ENCODE peak calls at places on chromosomes 11 and 22, in six cellular contexts. D, Z, V, N, O and U are unnamed samples. For H3K27me3, the result is how much of the 10 kb centered on the place peaks cover.

GRCh38 chr11:42521994-42522393 is 789.8 kb upstream of the API5 start:
- DNase-seq in V (no peak), D (peak), Z (no peak), N (no peak), O (no peak), U (peak)

GRCh38 chr22:36577019-36577418 is 48.1 kb upstream of the EIF3D start:
- DNase-seq in D (no peak), Z (no peak), O (no peak), N (no peak), V (peak), U (peak)

GRCh38 chr22:30566125-30566524 is 8.3 kb downstream of the GAL3ST1 start:
- DNase-seq in O (no peak), N (no peak), D (no peak), V (no peak), Z (no peak), U (no peak)

GRCh38 chr11:108685419-108686161 is 20.7 kb downstream of the DDX10 start:
- DNase-seq in Z (no peak), O (no peak), N (no peak), V (no peak), D (no peak), U (no peak)

GRCh38 chr11:65868076-65868667 is 4.4 kb downstream of the EFEMP2 start:
- DNase-seq in N (no peak), Z (no peak), O (no peak), V (no peak), D (no peak), U (no peak)

GRCh38 chr22:21694394-21694793 is 28.6 kb downstream of the PPIL2 start:
- DNase-seq in O (no peak), Z (no peak), V (no peak), N (no peak), D (no peak), U (no peak)

GRCh38 chr11:5178046-5178837 is 22.2 kb downstream of the OR51V1 start:
- DNase-seq in D (no peak), O (no peak), Z (no peak), V (no peak), N (no peak), U (no peak)

GRCh38 chr22:35998748-35999147 is 29.9 kb downstream of the RBFOX2 start:
- DNase-seq in N (no peak), V (no peak), D (no peak), Z (no peak), O (no peak), U (no peak)

GRCh38 chr11:110989734-110990133 is 255.8 kb upstream of the POU2AF2 start:
- DNase-seq in O (no peak), D (peak), V (peak), N (no peak), Z (no peak), U (no peak)

GRCh38 chr11:129728571-129728970 is 87.1 kb upstream of the TMEM45B start:
- DNase-seq in O (peak), D (peak), Z (no peak), V (no peak), N (no peak), U (no peak)

GRCh38 chr11:1165256-1166041 is 7.7 kb downstream of the MUC5AC start:
- DNase-seq in N (no peak), V (no peak), O (peak), Z (no peak), D (no peak), U (no peak)

GRCh38 chr22:37455896-37456295 is 28.6 kb upstream of the ELFN2 start:
- DNase-seq in Z (no peak), D (no peak), O (no peak), N (no peak), V (no peak), U (no peak)

GRCh38 chr22:19146215-19146968 is 1.9 kb upstream of the ESS2 start:
- DNase-seq in D (no peak), O (no peak), N (no peak), V (no peak), Z (no peak), U (no peak)

GRCh38 chr11:56783448-56784041 is 35.0 kb upstream of the OR9G4 start:
- DNase-seq in D (peak), N (no peak), Z (no peak), O (no peak), V (peak), U (peak)

GRCh38 chr11:43555811-43556210 is 124.7 kb upstream of the HSD17B12 start:
- DNase-seq in V (no peak), N (no peak), Z (no peak), D (peak), O (no peak), U (peak)

GRCh38 chr11:113550179-113550578 is 75.0 kb upstream of the DRD2 start:
- DNase-seq in V (no peak), Z (no peak), D (no peak), O (no peak), N (no peak), U (peak)

GRCh38 chr11:100638648-100639047 is 48.4 kb upstream of the ARHGAP42 start:
- DNase-seq in Z (no peak), D (no peak), N (no peak), V (no peak), O (no peak), U (no peak)
- H3K27me3 ChIP-seq in Z (under half), D (under half), N (under half), V (under half), O (under half), U (under half)

GRCh38 chr11:82692981-82693380 is 40.7 kb downstream of the FAM181B start:
- DNase-seq in O (no peak), N (no peak), V (no peak), D (no peak), Z (no peak), U (no peak)
- H3K4me3 ChIP-seq in O (no peak), N (no peak), V (no peak), D (no peak), Z (no peak), U (no peak)

DNA sequence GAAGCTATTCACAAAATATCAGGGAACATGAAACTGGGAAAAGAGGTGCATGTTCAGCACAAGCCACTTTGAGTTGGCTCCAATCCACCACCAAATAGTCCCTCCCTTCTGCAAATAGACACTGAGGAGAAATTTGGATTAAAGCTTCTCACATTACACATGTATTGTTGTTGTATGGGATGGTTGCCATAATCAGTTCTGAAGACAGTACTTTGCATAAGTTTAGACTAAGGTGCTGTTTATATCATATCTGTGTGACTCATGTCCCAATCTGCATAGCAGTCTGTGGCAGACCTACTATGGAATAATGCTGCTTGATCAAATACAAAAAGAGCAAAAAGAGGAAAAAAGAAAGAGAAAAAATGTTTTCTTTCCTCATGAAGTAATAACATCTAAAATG is 376.7 kb upstream of the DDI1 start:
- DNase-seq in O (no peak), D (no peak), Z (no peak), N (no peak), V (no peak), U (no peak)
- TF ChIP-seq CTCF in O (no peak), D (no peak), Z (no peak), N (no peak), V (no peak), U (no peak)

DNA sequence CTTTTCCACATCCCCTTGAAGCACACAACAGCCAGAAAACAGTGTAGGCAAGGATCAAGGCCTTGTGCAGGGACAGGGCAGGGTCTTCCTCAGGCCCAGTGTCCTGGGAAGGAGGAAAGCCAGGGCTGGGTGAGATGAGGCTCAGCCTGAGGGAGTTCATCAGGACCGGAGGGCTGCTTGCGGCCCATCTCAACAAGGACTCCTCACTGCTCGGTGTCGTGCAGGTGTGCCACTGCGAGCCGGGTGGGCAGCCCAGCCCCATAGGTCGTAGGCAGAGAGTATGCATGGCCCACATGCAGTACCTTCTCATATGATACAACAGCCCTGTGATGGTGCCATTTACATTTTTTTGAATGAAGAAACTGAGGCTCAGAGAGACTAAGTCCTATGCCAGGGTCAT is 12.9 kb downstream of the SHISA8 start:
- DNase-seq in V (no peak), O (no peak), N (no peak), D (no peak), Z (no peak), U (no peak)
- H3K27me3 ChIP-seq in V (under half), O (under half), N (under half), D (under half), Z (under half), U (under half)

GRCh38 chr22:50683994-50684371 is 11.4 kb downstream of the SHANK3 start:
- DNase-seq in N (no peak), D (no peak), O (peak), Z (no peak), V (no peak), U (no peak)
- H3K4me3 ChIP-seq in N (no peak), D (no peak), O (no peak), Z (no peak), V (no peak), U (no peak)

GRCh38 chr11:118789501-118790356 is 1.2 kb downstream of the DDX6 start:
- DNase-seq in N (no peak), O (no peak), Z (no peak), D (peak), V (no peak), U (peak)

GRCh38 chr11:118791015-118791960 is at the start of gene DDX6:
- DNase-seq in V (peak), D (peak), O (peak), Z (peak), N (peak), U (peak)

GRCh38 chr11:118790357-118791014 is 478 bp downstream of the DDX6 start:
- DNase-seq in O (peak), N (no peak), D (peak), Z (peak), V (no peak), U (peak)

GRCh38 chr11:118791961-118792578 is 1.1 kb upstream of the DDX6 start:
- DNase-seq in O (peak), V (no peak), N (no peak), Z (no peak), D (no peak), U (peak)

DNA sequence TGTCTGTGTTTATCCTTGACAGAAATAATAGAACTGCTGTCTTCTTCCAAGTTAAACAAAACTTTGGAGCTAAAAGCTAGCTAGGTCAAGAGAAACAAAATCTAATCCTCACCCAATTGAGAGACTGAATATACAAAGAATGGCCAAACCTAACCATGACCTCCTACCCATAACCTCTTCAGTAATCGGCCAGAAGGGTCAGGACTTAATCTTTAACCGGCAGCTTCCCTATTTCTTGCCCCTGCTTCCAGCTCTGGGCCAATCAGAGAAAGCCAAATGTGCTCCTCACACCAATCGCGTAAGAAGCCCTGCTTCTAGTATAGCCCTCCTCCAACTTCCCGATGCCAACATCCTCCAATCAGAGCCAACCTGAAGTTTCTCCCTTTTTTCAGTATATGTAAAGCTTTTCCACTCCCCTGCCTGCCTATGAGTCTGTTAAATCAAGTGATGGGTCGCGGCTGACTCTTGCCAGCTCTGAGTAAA is 1.7 kb upstream of the DDX6 start:
- DNase-seq in V (peak), N (peak), D (peak), O (peak), Z (peak), U (peak)
- TF ChIP-seq CTCF in V (no peak), N (no peak), D (no peak), O (no peak), Z (no peak), U (no peak)

GRCh38 chr11:64677441-64678023 is 45.5 kb downstream of the NRXN2 start:
- DNase-seq in N (no peak), Z (no peak), O (no peak), D (no peak), V (no peak), U (no peak)

GRCh38 chr11:64673279-64673678 is 49.7 kb downstream of the NRXN2 start:
- DNase-seq in O (no peak), D (no peak), Z (no peak), V (no peak), N (no peak), U (no peak)

GRCh38 chr11:64674774-64675173 is 48.2 kb downstream of the NRXN2 start:
- DNase-seq in D (no peak), V (no peak), N (no peak), Z (no peak), O (no peak), U (no peak)

GRCh38 chr11:64675417-64676252 is 47.4 kb downstream of the NRXN2 start:
- DNase-seq in N (peak), V (no peak), O (no peak), D (peak), Z (peak), U (peak)

DNA sequence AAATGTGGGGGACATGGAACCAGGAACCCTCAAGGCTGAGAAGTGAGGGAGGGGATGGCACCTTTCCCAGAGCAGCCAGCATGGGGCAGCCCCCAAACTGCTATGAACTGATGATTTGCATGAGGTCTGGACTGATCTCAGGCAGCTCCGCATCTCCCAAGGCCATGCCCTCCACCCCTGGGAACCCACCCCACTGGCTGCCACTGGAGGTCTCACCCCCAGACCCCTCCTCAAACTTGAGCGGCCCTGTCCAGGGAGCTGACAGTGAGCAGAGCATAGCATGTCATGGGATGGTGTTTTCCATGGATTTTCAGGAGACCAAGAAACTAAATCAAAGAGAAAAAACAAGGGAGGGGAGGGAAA is 46.8 kb downstream of the NRXN2 start:
- DNase-seq in N (no peak), Z (no peak), D (no peak), V (no peak), O (no peak), U (no peak)
- H3K27me3 ChIP-seq in N (under half), Z (under half), D (under half), V (half or more), O (under half), U (under half)

GRCh38 chr11:64034411-64034811 is 1.3 kb upstream of the FLRT1 start:
- DNase-seq in D (no peak), N (no peak), O (no peak), V (no peak), Z (no peak), U (no peak)

GRCh38 chr11:64035081-64035524 is 628 bp upstream of the FLRT1 start:
- DNase-seq in N (no peak), O (no peak), D (no peak), V (no peak), Z (no peak), U (no peak)

GRCh38 chr11:64035581-64035980 is at the start of gene FLRT1:
- DNase-seq in Z (no peak), V (no peak), N (no peak), D (no peak), O (no peak), U (peak)

GRCh38 chr11:64037027-64037633 is 1.4 kb downstream of the FLRT1 start:
- DNase-seq in N (no peak), V (no peak), D (no peak), O (no peak), Z (no peak), U (no peak)

DNA sequence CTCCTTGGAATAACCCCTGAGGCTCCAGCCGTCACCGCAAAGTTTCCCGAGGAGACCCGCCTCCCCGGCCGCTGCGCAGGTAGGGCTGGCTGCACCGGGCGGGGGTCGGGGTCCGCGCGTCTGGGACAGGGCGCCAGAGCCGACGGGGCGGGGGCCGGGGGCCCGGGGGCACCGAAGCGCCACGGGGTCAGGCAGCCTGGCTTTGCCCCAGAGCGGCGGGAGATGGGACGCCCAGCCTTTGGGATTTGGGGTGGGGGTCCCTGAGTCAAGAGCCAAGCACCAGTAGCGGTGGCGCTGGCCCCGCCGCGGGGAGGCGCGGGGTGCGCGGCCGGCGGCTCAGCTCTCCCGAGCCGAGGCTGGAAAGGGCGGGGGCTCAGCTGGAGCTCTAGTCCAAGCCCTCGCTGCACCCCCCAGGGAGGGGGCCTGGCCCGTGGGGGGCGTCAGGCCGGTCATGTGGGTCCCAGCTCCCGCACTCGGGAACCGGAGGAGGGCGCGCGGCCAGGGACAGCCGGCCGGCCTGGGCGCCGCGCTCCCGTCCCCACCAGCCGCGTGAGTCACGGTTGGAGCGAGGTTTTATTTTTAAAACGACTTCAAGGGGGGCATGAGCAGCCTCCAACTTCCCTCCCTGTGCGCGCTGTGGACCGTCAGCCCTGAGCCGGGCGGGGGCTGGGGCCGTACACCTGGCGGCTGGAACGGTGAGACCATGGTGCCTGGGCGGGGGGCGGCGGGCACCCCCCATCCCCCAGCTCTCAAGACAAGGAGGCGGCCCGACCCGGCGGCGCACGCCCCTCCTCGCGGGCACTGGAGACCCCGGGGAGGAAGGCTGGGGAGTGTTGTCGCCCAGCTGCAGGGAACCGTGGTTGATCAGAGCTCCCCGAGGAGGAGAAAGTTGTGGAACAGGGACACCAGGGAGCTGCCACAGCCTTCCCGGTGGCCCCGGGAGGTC is 623 bp downstream of the FLRT1 start:
- DNase-seq in Z (no peak), V (no peak), D (peak), N (no peak), O (no peak), U (peak)
- H3K4me3 ChIP-seq in Z (peak), V (peak), D (peak), N (peak), O (peak), U (peak)

DNA sequence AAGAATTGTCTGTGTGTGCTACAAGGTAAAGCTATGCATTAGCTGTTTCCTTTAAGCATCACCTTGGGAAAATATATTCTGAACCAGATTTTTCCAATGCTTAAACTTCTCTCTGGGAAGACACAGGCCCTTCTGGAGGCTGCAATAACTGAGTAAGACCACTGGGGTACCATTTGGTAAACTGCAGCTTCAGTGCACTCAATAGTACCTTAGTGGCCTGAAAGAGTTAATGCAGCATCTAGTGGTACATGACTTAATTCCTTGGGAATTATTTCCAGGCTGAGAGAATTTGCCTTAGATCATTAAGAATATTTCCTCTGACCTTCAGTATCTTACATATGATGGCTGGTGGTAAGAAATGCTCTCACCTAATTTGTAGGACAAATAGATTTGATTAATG is 727.4 kb downstream of the DLG2 start:
- DNase-seq in O (no peak), V (no peak), Z (no peak), N (no peak), D (no peak), U (no peak)
- TF ChIP-seq CTCF in O (no peak), V (peak), Z (no peak), N (no peak), D (no peak), U (no peak)